ENCODE peak calls at places on chromosomes 13 and 19, in five cellular contexts. Q is ovary, O is endothelial cell of umbilical vein, Z is tibial nerve, U is uterus. E is an unnamed sample.

GRCh38 chr19:4567584-4568071 is 8.1 kb upstream of the SEMA6B start:
- DNase-seq in Q (peak; percentile 53), O (peak; percentile 91), Z (peak; percentile 37), U (no peak), E (no peak)

GRCh38 chr13:107669356-107669755 is 546.0 kb downstream of the LIG4 start:
- DNase-seq in Q (no peak), O (peak; percentile 14), Z (no peak), U (no peak), E (no peak)

GRCh38 chr13:80341771-80342271 is 895 bp upstream of the SPRY2 start:
- DNase-seq in Q (peak; percentile 47), O (peak; percentile 62), Z (no peak), U (peak; percentile 45), E (no peak)

GRCh38 chr19:42380155-42380554 is 9.9 kb downstream of the CNFN start:
- DNase-seq in Q (no peak), O (no peak), Z (no peak), U (no peak), E (no peak)

GRCh38 chr13:45224181-45224580 is 23.3 kb upstream of the KCTD4 start:
- DNase-seq in Q (no peak), O (no peak), Z (no peak), U (no peak), E (no peak)

GRCh38 chr19:34793562-34793961 is 20.5 kb upstream of the ZNF599 start:
- DNase-seq in Q (no peak), O (no peak), Z (no peak), U (no peak), E (no peak)

GRCh38 chr13:32136061-32136460 is 104.5 kb downstream of the FRY start:
- DNase-seq in Q (no peak), O (no peak), Z (no peak), U (no peak), E (no peak)

GRCh38 chr19:29831041-29831548 is 19.3 kb downstream of the CCNE1 start:
- DNase-seq in Q (no peak), O (peak; percentile 6), Z (no peak), U (no peak), E (no peak)

GRCh38 chr19:53824134-53824611 is at the start of gene NLRP12:
- DNase-seq in Q (no peak), O (no peak), Z (no peak), U (no peak), E (no peak)

GRCh38 chr13:113620036-113620435 is 35.5 kb downstream of the TFDP1 start:
- DNase-seq in Q (no peak), O (no peak), Z (no peak), U (no peak), E (no peak)

GRCh38 chr19:51469629-51470028 is 8.7 kb upstream of the CEACAM18 start:
- DNase-seq in Q (no peak), O (no peak), Z (no peak), U (no peak), E (no peak)

GRCh38 chr13:50448535-50448981 is 394.9 kb downstream of the DLEU7 start:
- DNase-seq in Q (no peak), O (peak; percentile 97), Z (no peak), U (no peak), E (no peak)

GRCh38 chr13:104382941-104383340 is 1316.7 kb upstream of the SLC10A2 start:
- DNase-seq in Q (no peak), O (no peak), Z (no peak), U (no peak), E (no peak)

GRCh38 chr19:28234637-28235036 is 978.3 kb downstream of the UQCRFS1 start:
- DNase-seq in Q (no peak), O (no peak), Z (no peak), U (no peak), E (no peak)

GRCh38 chr13:100721885-100722512 is 47.4 kb upstream of the TMTC4 start:
- DNase-seq in Q (no peak), O (peak; percentile 55), Z (no peak), U (no peak), E (no peak)

GRCh38 chr13:66765559-66765958 is 464.6 kb downstream of the PCDH9 start:
- DNase-seq in Q (no peak), O (no peak), Z (no peak), U (no peak), E (no peak)

GRCh38 chr13:35630551-35631275 is 154.2 kb upstream of the MAB21L1 start:
- DNase-seq in Q (no peak), O (peak; percentile 13), Z (no peak), U (no peak), E (no peak)

GRCh38 chr19:6774821-6775707 is 2.6 kb downstream of the VAV1 start:
- DNase-seq in Q (no peak), O (no peak), Z (no peak), U (no peak), E (no peak)

GRCh38 chr19:42284066-42284501 is 15.0 kb downstream of the CIC start:
- DNase-seq in Q (peak; percentile 90), O (peak; percentile 51), Z (peak; percentile 49), U (peak; percentile 87), E (no peak)

GRCh38 chr13:43136940-43137574 is 113.7 kb downstream of the DNAJC15 start:
- DNase-seq in Q (no peak), O (no peak), Z (no peak), U (no peak), E (no peak)

GRCh38 chr19:16470911-16471811 is 609 bp downstream of the EPS15L1 start:
- DNase-seq in Q (no peak), O (peak; percentile 34), Z (no peak), U (no peak), E (no peak)

GRCh38 chr13:45989607-45990006 is 62.9 kb downstream of the ZC3H13 start:
- DNase-seq in Q (no peak), O (peak; percentile 9), Z (no peak), U (no peak), E (no peak)

DNA sequence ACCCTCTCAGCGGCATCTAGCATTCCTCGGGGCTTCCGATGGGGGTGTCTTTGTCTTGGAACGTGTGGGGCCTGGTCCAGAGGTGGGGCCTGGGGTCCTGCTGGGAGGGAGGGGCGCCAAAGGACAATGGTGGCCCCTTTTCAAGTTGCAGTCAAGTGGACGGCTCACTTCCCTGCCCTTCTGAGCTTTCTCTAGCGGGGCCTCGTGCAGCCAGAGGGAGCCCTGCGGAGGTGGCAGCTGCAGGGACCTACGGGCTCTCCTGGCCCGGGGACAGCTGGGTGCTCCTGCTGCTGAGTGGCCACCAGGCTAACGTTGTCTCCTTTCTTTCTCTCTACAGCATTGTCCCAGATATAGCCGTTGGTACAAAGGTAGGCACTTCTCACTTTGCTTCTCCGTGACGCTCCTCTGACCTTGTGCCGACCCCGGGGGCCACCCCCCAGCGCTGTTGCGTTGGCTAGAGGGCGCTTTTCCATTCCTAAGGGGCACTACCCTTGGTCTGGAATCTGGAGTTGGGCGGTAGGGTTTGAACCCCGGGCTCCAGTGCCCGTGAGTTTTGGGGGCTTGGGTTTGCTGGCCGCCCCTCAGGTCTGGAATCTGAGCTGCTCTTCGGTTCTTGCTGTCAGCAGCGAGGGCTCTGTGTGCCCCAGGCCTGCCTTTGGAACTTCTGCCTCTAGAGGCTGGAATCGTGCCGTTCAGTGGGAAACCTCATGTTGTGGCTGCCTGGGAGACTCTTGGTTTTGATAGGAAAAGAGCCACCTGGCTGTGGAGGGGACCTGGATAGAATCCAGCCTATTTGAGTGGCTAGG is 2.0 kb downstream of the PTBP1 start:
- DNase-seq in Q (peak; percentile 47), O (peak; percentile 33), Z (no peak), U (no peak), E (no peak)
- H3K4me1 ChIP-seq in Q (peaks cover 46% of the 10 kb centered on the region), O (peaks cover 38% of the 10 kb centered on the region), Z (peaks cover 56% of the 10 kb centered on the region), U (peaks cover 46% of the 10 kb centered on the region), E (peaks cover 71% of the 10 kb centered on the region)

DNA sequence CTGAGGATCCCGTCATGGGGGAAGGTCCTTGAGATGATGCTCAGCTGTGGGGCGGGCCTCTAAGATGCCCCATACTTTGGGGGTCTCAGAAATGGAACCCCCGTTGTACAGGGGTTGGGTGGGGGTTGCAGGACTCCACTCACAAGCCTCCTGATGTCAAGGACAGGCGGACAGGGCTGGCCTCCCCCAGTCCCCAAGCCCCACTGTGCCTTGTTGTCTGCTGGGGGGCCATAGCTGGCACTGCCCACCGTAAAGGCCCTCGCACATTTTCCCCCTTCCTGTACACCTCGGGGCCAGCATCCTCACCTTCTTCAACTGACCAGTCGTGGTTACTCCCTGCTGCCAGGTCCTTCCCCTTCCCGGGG is 2.7 kb downstream of the SNAPC2 start:
- DNase-seq in Q (no peak), O (no peak), Z (no peak), U (no peak), E (no peak)
- H3K27ac ChIP-seq in Q (no peak overlapping the region), O (no peak overlapping the region), Z (no peak overlapping the region), U (peak overlapping the region; percentile 88), E (peak overlapping the region; percentile 89)

DNA sequence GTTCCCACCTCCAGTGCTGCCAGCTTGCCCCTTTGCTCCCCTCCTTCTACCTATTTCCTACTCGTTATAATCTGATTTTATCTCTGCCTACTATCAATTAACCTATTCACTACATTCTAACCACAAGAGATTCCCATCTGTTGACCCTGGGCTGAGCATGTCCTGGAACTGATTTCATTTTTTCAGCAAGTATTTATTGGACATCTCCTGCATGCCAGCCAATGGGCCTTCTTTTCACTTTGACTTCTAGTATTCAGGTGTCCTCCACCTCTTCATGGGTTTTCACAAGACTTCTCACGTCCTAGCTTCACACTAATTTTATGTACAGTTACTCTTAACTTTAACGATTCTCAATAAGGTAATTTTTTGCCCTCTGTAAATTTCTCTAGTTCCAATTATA is 282.7 kb upstream of the KLHL1 start:
- DNase-seq in Q (no peak), O (no peak), Z (no peak), U (no peak), E (no peak)
- TF ChIP-seq POLR2A in Q (no peak), O (no peak), Z (no peak), U (no peak), E (no peak)

DNA sequence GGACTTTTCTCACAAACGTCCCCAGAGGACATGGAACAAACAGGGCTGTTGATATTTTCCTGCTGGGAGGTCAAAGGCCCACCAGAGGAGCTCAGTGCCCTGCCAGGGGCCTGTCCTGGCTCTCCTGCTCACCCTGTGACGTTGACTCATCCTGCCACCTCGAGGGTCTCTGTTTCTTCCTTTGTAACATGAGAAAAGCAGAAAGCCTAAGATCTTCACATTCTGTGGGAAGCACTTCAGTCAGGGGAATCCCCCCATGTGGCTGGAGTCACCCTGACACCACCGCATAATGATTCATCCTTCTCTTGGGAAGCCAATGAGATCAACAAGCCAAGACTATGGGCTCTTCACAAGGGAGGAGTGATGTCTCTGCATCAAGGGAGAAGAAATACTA is 147.9 kb downstream of the KATNAL1 start:
- DNase-seq in Q (no peak), O (no peak), Z (no peak), U (no peak), E (no peak)
- H3K4me1 ChIP-seq in Q (no peaks in the 10 kb centered on the region), O (no peaks in the 10 kb centered on the region), Z (no peaks in the 10 kb centered on the region), U (no peaks in the 10 kb centered on the region), E (peaks cover 12% of the 10 kb centered on the region)

GRCh38 chr19:45879055-45879454 is 6.9 kb downstream of the IRF2BP1 start:
- DNase-seq in Q (no peak), O (no peak), Z (no peak), U (no peak), E (no peak)

GRCh38 chr19:45876161-45876410 is 9.9 kb downstream of the IRF2BP1 start:
- DNase-seq in Q (no peak), O (no peak), Z (no peak), U (no peak), E (no peak)

GRCh38 chr19:45878043-45878794 is 7.7 kb downstream of the IRF2BP1 start:
- DNase-seq in Q (no peak), O (no peak), Z (no peak), U (no peak), E (no peak)

GRCh38 chr19:45874620-45874966 is 10.5 kb downstream of the FOXA3 start:
- DNase-seq in Q (no peak), O (no peak), Z (no peak), U (no peak), E (no peak)

GRCh38 chr19:45876411-45877197 is 9.3 kb downstream of the IRF2BP1 start:
- DNase-seq in Q (peak; percentile 49), O (peak; percentile 29), Z (no peak), U (no peak), E (no peak)
- H3K27ac ChIP-seq in Q (no peak overlapping the region), O (no peak overlapping the region), Z (peak overlapping the region; percentile 51), U (peak overlapping the region; percentile 50), E (peak overlapping the region; percentile 56)